ENCODE peak calls at places on chromosomes 3 and 15, in six cellular contexts. One of them, this sample, is unnamed.

GRCh38 chr3:8778475-8778874 is 9.1 kb upstream of the OXTR start:
- DNase-seq in HT-29: no peak
- DNase-seq in NCI-H187: no peak
- DNase-seq in C1 segment of cervical spinal cord: no peak
- DNase-seq in pancreas: no peak
- DNase-seq in NCI-H1417: no peak
- DNase-seq in this sample: no peak

GRCh38 chr3:56758539-56758981 is 43.2 kb downstream of the ARHGEF3 start:
- DNase-seq in HT-29: peak
- DNase-seq in NCI-H187: no peak
- DNase-seq in C1 segment of cervical spinal cord: no peak
- DNase-seq in pancreas: no peak
- DNase-seq in NCI-H1417: no peak
- DNase-seq in this sample: no peak

GRCh38 chr3:152309031-152309430 is 40.3 kb downstream of the MBNL1 start:
- DNase-seq in HT-29: no peak
- DNase-seq in NCI-H187: no peak
- DNase-seq in C1 segment of cervical spinal cord: no peak
- DNase-seq in pancreas: no peak
- DNase-seq in NCI-H1417: no peak
- DNase-seq in this sample: no peak

GRCh38 chr3:73401616-73402265 is 223.0 kb downstream of the PDZRN3 start:
- DNase-seq in HT-29: no peak
- DNase-seq in NCI-H187: no peak
- DNase-seq in C1 segment of cervical spinal cord: no peak
- DNase-seq in pancreas: no peak
- DNase-seq in NCI-H1417: peak
- DNase-seq in this sample: no peak

GRCh38 chr3:71724584-71725278 is 471 bp downstream of the EIF4E3 start:
- DNase-seq in HT-29: no peak
- DNase-seq in NCI-H187: no peak
- DNase-seq in C1 segment of cervical spinal cord: no peak
- DNase-seq in pancreas: peak
- DNase-seq in NCI-H1417: peak
- DNase-seq in this sample: peak

GRCh38 chr3:48564022-48564421 is 441 bp upstream of the UCN2 start:
- DNase-seq in HT-29: peak
- DNase-seq in NCI-H187: no peak
- DNase-seq in C1 segment of cervical spinal cord: peak
- DNase-seq in pancreas: peak
- DNase-seq in NCI-H1417: peak
- DNase-seq in this sample: peak

GRCh38 chr15:68277605-68278344 is at the start of gene FEM1B:
- DNase-seq in HT-29: peak
- DNase-seq in NCI-H187: peak
- DNase-seq in C1 segment of cervical spinal cord: peak
- DNase-seq in pancreas: peak
- DNase-seq in NCI-H1417: peak
- DNase-seq in this sample: peak

GRCh38 chr3:143895805-143896204 is 47.5 kb upstream of the SLC9A9 start:
- DNase-seq in HT-29: no peak
- DNase-seq in NCI-H187: no peak
- DNase-seq in C1 segment of cervical spinal cord: no peak
- DNase-seq in pancreas: no peak
- DNase-seq in NCI-H1417: peak
- DNase-seq in this sample: peak

GRCh38 chr3:133983126-133983525 is 46.6 kb downstream of the SLCO2A1 start:
- DNase-seq in HT-29: no peak
- DNase-seq in NCI-H187: no peak
- DNase-seq in C1 segment of cervical spinal cord: no peak
- DNase-seq in pancreas: no peak
- DNase-seq in NCI-H1417: no peak
- DNase-seq in this sample: no peak

GRCh38 chr15:68687136-68687735 is 108.4 kb downstream of the CORO2B start:
- DNase-seq in HT-29: no peak
- DNase-seq in NCI-H187: no peak
- DNase-seq in C1 segment of cervical spinal cord: no peak
- DNase-seq in pancreas: no peak
- DNase-seq in NCI-H1417: no peak
- DNase-seq in this sample: no peak

GRCh38 chr15:83010709-83011270 is 649 bp downstream of the C15orf40 start:
- DNase-seq in HT-29: peak
- DNase-seq in NCI-H187: peak
- DNase-seq in C1 segment of cervical spinal cord: peak
- DNase-seq in pancreas: peak
- DNase-seq in NCI-H1417: peak
- DNase-seq in this sample: peak

GRCh38 chr3:147298511-147298982 is 107.8 kb downstream of the ZIC4 start:
- DNase-seq in HT-29: peak
- DNase-seq in NCI-H187: no peak
- DNase-seq in C1 segment of cervical spinal cord: no peak
- DNase-seq in pancreas: no peak
- DNase-seq in NCI-H1417: peak
- DNase-seq in this sample: peak

GRCh38 chr3:186109897-186110803 is 1.3 kb upstream of the ETV5 start:
- DNase-seq in HT-29: peak
- DNase-seq in NCI-H187: no peak
- DNase-seq in C1 segment of cervical spinal cord: peak
- DNase-seq in pancreas: no peak
- DNase-seq in NCI-H1417: peak
- DNase-seq in this sample: no peak

GRCh38 chr15:64807051-64807749 is 18.2 kb downstream of the PIF1 start:
- DNase-seq in HT-29: no peak
- DNase-seq in NCI-H187: no peak
- DNase-seq in C1 segment of cervical spinal cord: no peak
- DNase-seq in pancreas: no peak
- DNase-seq in NCI-H1417: no peak
- DNase-seq in this sample: no peak

GRCh38 chr15:26443321-26443720 is 329.5 kb downstream of the GABRB3 start:
- DNase-seq in HT-29: no peak
- DNase-seq in NCI-H187: no peak
- DNase-seq in C1 segment of cervical spinal cord: no peak
- DNase-seq in pancreas: no peak
- DNase-seq in NCI-H1417: no peak
- DNase-seq in this sample: no peak

GRCh38 chr3:12948891-12949711 is 107.7 kb upstream of the RPL32 start:
- DNase-seq in HT-29: no peak
- DNase-seq in NCI-H187: no peak
- DNase-seq in C1 segment of cervical spinal cord: peak
- DNase-seq in pancreas: no peak
- DNase-seq in NCI-H1417: no peak
- DNase-seq in this sample: peak

GRCh38 chr3:146117406-146118285 is 43.3 kb downstream of the PLOD2 start:
- DNase-seq in HT-29: no peak
- DNase-seq in NCI-H187: no peak
- DNase-seq in C1 segment of cervical spinal cord: no peak
- DNase-seq in pancreas: no peak
- DNase-seq in NCI-H1417: no peak
- DNase-seq in this sample: no peak

GRCh38 chr15:98308117-98308516 is 340.2 kb upstream of the IGF1R start:
- DNase-seq in HT-29: no peak
- DNase-seq in NCI-H187: no peak
- DNase-seq in C1 segment of cervical spinal cord: no peak
- DNase-seq in pancreas: no peak
- DNase-seq in NCI-H1417: no peak
- DNase-seq in this sample: no peak

GRCh38 chr15:70185251-70185711 is 87.6 kb upstream of the TLE3 start:
- DNase-seq in HT-29: no peak
- DNase-seq in NCI-H187: no peak
- DNase-seq in C1 segment of cervical spinal cord: no peak
- DNase-seq in pancreas: no peak
- DNase-seq in NCI-H1417: peak
- DNase-seq in this sample: no peak

GRCh38 chr3:57048052-57048671 is 12.3 kb upstream of the SPATA12 start:
- DNase-seq in HT-29: peak
- DNase-seq in NCI-H187: peak
- DNase-seq in C1 segment of cervical spinal cord: peak
- DNase-seq in pancreas: no peak
- DNase-seq in NCI-H1417: peak
- DNase-seq in this sample: peak

GRCh38 chr15:41561104-41561776 is 2.2 kb downstream of the TYRO3 start:
- DNase-seq in HT-29: no peak
- DNase-seq in NCI-H187: no peak
- DNase-seq in C1 segment of cervical spinal cord: no peak
- DNase-seq in pancreas: peak
- DNase-seq in NCI-H1417: no peak
- DNase-seq in this sample: no peak

GRCh38 chr3:122918576-122919290 is 108.8 kb downstream of the SEMA5B start:
- DNase-seq in HT-29: no peak
- DNase-seq in NCI-H187: peak
- DNase-seq in C1 segment of cervical spinal cord: no peak
- DNase-seq in pancreas: no peak
- DNase-seq in NCI-H1417: no peak
- DNase-seq in this sample: no peak

GRCh38 chr15:77905301-77905920 is 172.1 kb downstream of the TBC1D2B start:
- DNase-seq in HT-29: no peak
- DNase-seq in NCI-H187: no peak
- DNase-seq in C1 segment of cervical spinal cord: no peak
- DNase-seq in pancreas: no peak
- DNase-seq in NCI-H1417: no peak
- DNase-seq in this sample: no peak

GRCh38 chr15:100889359-100890058 is 9.9 kb downstream of the ALDH1A3 start:
- DNase-seq in HT-29: no peak
- DNase-seq in NCI-H187: no peak
- DNase-seq in C1 segment of cervical spinal cord: no peak
- DNase-seq in pancreas: no peak
- DNase-seq in NCI-H1417: no peak
- DNase-seq in this sample: no peak

GRCh38 chr15:81275711-81276417 is 48.1 kb downstream of the STARD5 start:
- DNase-seq in HT-29: no peak
- DNase-seq in NCI-H187: no peak
- DNase-seq in C1 segment of cervical spinal cord: no peak
- DNase-seq in pancreas: no peak
- DNase-seq in NCI-H1417: no peak
- DNase-seq in this sample: no peak

GRCh38 chr15:96553006-96553405 is 222.5 kb downstream of the NR2F2 start:
- DNase-seq in HT-29: no peak
- DNase-seq in NCI-H187: no peak
- DNase-seq in C1 segment of cervical spinal cord: no peak
- DNase-seq in pancreas: no peak
- DNase-seq in NCI-H1417: no peak
- DNase-seq in this sample: no peak